ENCODE peak calls at places on chromosome 9, in four cellular contexts. H is natural killer cell, E is GM04504, U is D341Med. C is an unnamed sample.

GRCh38 chr9:18343799-18344198 is 130.2 kb upstream of the ADAMTSL1 start:
- DNase-seq in H (no peak), E (no peak), U (no peak), C (no peak)

GRCh38 chr9:134496413-134497282 is 145.0 kb upstream of the COL5A1 start:
- DNase-seq in H (no peak), E (peak), U (no peak), C (no peak)

GRCh38 chr9:122261469-122261881 is 3.2 kb downstream of the RBM18 start:
- DNase-seq in H (no peak), E (peak), U (peak), C (peak)

GRCh38 chr9:127102788-127103187 is 19.6 kb downstream of the ANGPTL2 start:
- DNase-seq in H (no peak), E (no peak), U (no peak), C (no peak)

GRCh38 chr9:69719368-69719767 is 40.4 kb downstream of the PTAR1 start:
- DNase-seq in H (no peak), E (no peak), U (no peak), C (peak)

GRCh38 chr9:16062542-16063240 is 509.8 kb downstream of the CCDC171 start:
- DNase-seq in H (no peak), E (no peak), U (no peak), C (no peak)

GRCh38 chr9:38484076-38484637 is 59.9 kb upstream of the IGFBPL1 start:
- DNase-seq in H (no peak), E (no peak), U (no peak), C (no peak)

GRCh38 chr9:96436456-96437126 is 13.4 kb upstream of the HABP4 start:
- DNase-seq in H (no peak), E (no peak), U (no peak), C (no peak)

GRCh38 chr9:34190996-34191892 is 12.4 kb downstream of the UBAP1 start:
- DNase-seq in H (no peak), E (no peak), U (peak), C (peak)

GRCh38 chr9:29319727-29320513 is 1746.6 kb upstream of the C9orf72 start:
- DNase-seq in H (no peak), E (no peak), U (no peak), C (no peak)

GRCh38 chr9:132589148-132590036 is 7.0 kb downstream of the BARHL1 start:
- DNase-seq in H (no peak), E (no peak), U (peak), C (no peak)

GRCh38 chr9:14346301-14346721 is 32.4 kb upstream of the NFIB start:
- DNase-seq in H (no peak), E (no peak), U (no peak), C (peak)

GRCh38 chr9:131423171-131423581 is 29.3 kb downstream of the PRRC2B start:
- DNase-seq in H (no peak), E (peak), U (peak), C (peak)

GRCh38 chr9:7033611-7034010 is 275.8 kb downstream of the KDM4C start:
- DNase-seq in H (no peak), E (no peak), U (no peak), C (no peak)

GRCh38 chr9:128149951-128150593 is 819 bp downstream of the LCN2 start:
- DNase-seq in H (no peak), E (no peak), U (no peak), C (no peak)

GRCh38 chr9:110744753-110745522 is 76.3 kb downstream of the MUSK start:
- DNase-seq in H (no peak), E (peak), U (no peak), C (no peak)

GRCh38 chr9:135978650-135979461 is 17.7 kb upstream of the UBAC1 start:
- DNase-seq in H (no peak), E (no peak), U (no peak), C (no peak)

GRCh38 chr9:715743-716400 is 125.6 kb upstream of the DMRT1 start:
- DNase-seq in H (no peak), E (no peak), U (no peak), C (no peak)

GRCh38 chr9:133968966-133969617 is 23.0 kb downstream of the VAV2 start:
- DNase-seq in H (no peak), E (no peak), U (no peak), C (no peak)

GRCh38 chr9:88818495-88819201 is 172.6 kb upstream of the S1PR3 start:
- DNase-seq in H (no peak), E (peak), U (no peak), C (no peak)

GRCh38 chr9:113853333-113853732 is 22.8 kb upstream of the ZNF618 start:
- DNase-seq in H (no peak), E (no peak), U (no peak), C (peak)

GRCh38 chr9:129027685-129028191 is 393 bp downstream of the SH3GLB2 start:
- DNase-seq in H (no peak), E (no peak), U (no peak), C (peak)

GRCh38 chr9:120839146-120839545 is 3.6 kb downstream of the PSMD5 start:
- DNase-seq in H (no peak), E (no peak), U (no peak), C (no peak)

GRCh38 chr9:72396247-72397091 is 31.5 kb upstream of the ZFAND5 start:
- DNase-seq in H (no peak), E (peak), U (no peak), C (peak)

GRCh38 chr9:13900449-13900848 is 413.5 kb downstream of the NFIB start:
- DNase-seq in H (no peak), E (no peak), U (no peak), C (no peak)

GRCh38 chr9:121642758-121643157 is 8.7 kb upstream of the DAB2IP start:
- DNase-seq in H (no peak), E (no peak), U (no peak), C (no peak)

GRCh38 chr9:110157812-110158629 is 49.9 kb downstream of the C9orf152 start:
- DNase-seq in H (no peak), E (no peak), U (no peak), C (no peak)

GRCh38 chr9:15824310-15824709 is 271.5 kb downstream of the CCDC171 start:
- DNase-seq in H (no peak), E (no peak), U (no peak), C (no peak)

GRCh38 chr9:123419091-123419490 is 63.1 kb downstream of the CRB2 start:
- DNase-seq in H (no peak), E (no peak), U (no peak), C (no peak)

GRCh38 chr9:21919377-21920362 is 74.5 kb downstream of the CDKN2A start:
- DNase-seq in H (no peak), E (peak), U (no peak), C (peak)

GRCh38 chr9:120730661-120731514 is 16.6 kb upstream of the MEGF9 start:
- DNase-seq in H (no peak), E (peak), U (peak), C (peak)

GRCh38 chr9:32644698-32645097 is 9.2 kb upstream of the TAF1L start:
- DNase-seq in H (no peak), E (peak), U (no peak), C (no peak)

GRCh38 chr9:87873607-87874319 is 8.9 kb upstream of the SPATA31E1 start:
- DNase-seq in H (no peak), E (no peak), U (no peak), C (peak)

GRCh38 chr9:89421595-89421994 is 76.3 kb downstream of the SEMA4D start:
- DNase-seq in H (no peak), E (no peak), U (no peak), C (no peak)

GRCh38 chr9:21813575-21814473 is 11.4 kb downstream of the MTAP start:
- DNase-seq in H (no peak), E (peak), U (peak), C (peak)

GRCh38 chr9:137416563-137417151 is 6.3 kb downstream of the EXD3 start:
- DNase-seq in H (no peak), E (no peak), U (no peak), C (no peak)

C was measured in small intestine.